ENCODE peak calls at places on chromosome 14, in ten cellular contexts. E is activated T-helper 9 cell treated with anti-CD3 and anti-CD28 coated beads, Interleukin-2, amount 50 U/mL, for 16 hours; Z is fibroblast of the conjunctiva; V is NCI-H2171 treated with DMSO at 0.1 percent for 48 hours; K is COR-L47; Y is midbrain; L is RPMI7951; T is fibroblast of pulmonary artery; N is CD4-positive, alpha-beta T cell; O is M059J. G is an unnamed sample.

GRCh38 chr14:80390911-80391310 is 179.6 kb upstream of the DIO2 start:
- DNase-seq in E (no peak), Z (peak), V (no peak), K (no peak), Y (no peak), L (peak), T (peak), N (no peak), O (peak), G (no peak)

GRCh38 chr14:79781882-79782281 is 429.4 kb downstream of the DIO2 start:
- DNase-seq in E (no peak), Z (no peak), V (no peak), K (no peak), Y (no peak), L (no peak), T (peak), N (no peak), O (peak), G (no peak)

GRCh38 chr14:33068626-33069025 is 129.9 kb downstream of the NPAS3 start:
- DNase-seq in E (no peak), Z (no peak), V (no peak), K (no peak), Y (no peak), L (peak), T (no peak), N (no peak), O (peak), G (no peak)

GRCh38 chr14:72594099-72594901 is 299.6 kb downstream of the DPF3 start:
- DNase-seq in E (no peak), Z (no peak), V (no peak), K (no peak), Y (no peak), L (no peak), T (no peak), N (peak), O (no peak), G (peak)

GRCh38 chr14:89393346-89393745 is 23.7 kb downstream of the FOXN3 start:
- DNase-seq in E (no peak), Z (no peak), V (peak), K (no peak), Y (no peak), L (no peak), T (no peak), N (no peak), O (no peak), G (no peak)

GRCh38 chr14:64465208-64465821 is at the start of gene AKAP5:
- DNase-seq in E (peak), Z (no peak), V (peak), K (peak), Y (peak), L (peak), T (no peak), N (peak), O (peak), G (peak)

GRCh38 chr14:103875010-103875409 is 27.6 kb upstream of the PPP1R13B start:
- DNase-seq in E (no peak), Z (no peak), V (no peak), K (no peak), Y (no peak), L (no peak), T (no peak), N (no peak), O (no peak), G (no peak)

GRCh38 chr14:51860164-51860835 is at the start of gene GNG2:
- DNase-seq in E (peak), Z (peak), V (peak), K (peak), Y (peak), L (peak), T (peak), N (peak), O (peak), G (peak)

GRCh38 chr14:40252817-40253447 is 820.7 kb upstream of the FBXO33 start:
- DNase-seq in E (no peak), Z (no peak), V (peak), K (peak), Y (no peak), L (no peak), T (no peak), N (no peak), O (no peak), G (no peak)

GRCh38 chr14:99663716-99664635 is 19.0 kb downstream of the HHIPL1 start:
- DNase-seq in E (no peak), Z (no peak), V (no peak), K (peak), Y (no peak), L (no peak), T (no peak), N (no peak), O (no peak), G (no peak)

GRCh38 chr14:24250354-24250753 is 7.9 kb upstream of the TINF2 start:
- DNase-seq in E (no peak), Z (no peak), V (no peak), K (no peak), Y (no peak), L (no peak), T (no peak), N (no peak), O (no peak), G (no peak)

GRCh38 chr14:23520899-23521521 is 30.6 kb downstream of the ZFHX2 start:
- DNase-seq in E (no peak), Z (no peak), V (no peak), K (no peak), Y (peak), L (no peak), T (no peak), N (no peak), O (no peak), G (no peak)

GRCh38 chr14:77376380-77376770 is 519 bp downstream of the TMED8 start:
- DNase-seq in E (no peak), Z (no peak), V (peak), K (peak), Y (no peak), L (no peak), T (no peak), N (peak), O (peak), G (peak)

GRCh38 chr14:103372552-103373304 is 12.5 kb upstream of the MARK3 start:
- DNase-seq in E (no peak), Z (peak), V (no peak), K (no peak), Y (no peak), L (peak), T (peak), N (no peak), O (peak), G (no peak)

GRCh38 chr14:50040401-50040775 is 76.0 kb downstream of the VCPKMT start:
- DNase-seq in E (no peak), Z (no peak), V (no peak), K (no peak), Y (no peak), L (peak), T (peak), N (peak), O (peak), G (peak)

GRCh38 chr14:27145170-27145569 is 547.3 kb upstream of the NOVA1 start:
- DNase-seq in E (no peak), Z (no peak), V (no peak), K (no peak), Y (no peak), L (no peak), T (no peak), N (no peak), O (no peak), G (no peak)

GRCh38 chr14:85533821-85534271 is 3.9 kb downstream of the FLRT2 start:
- DNase-seq in E (no peak), Z (no peak), V (peak), K (peak), Y (peak), L (no peak), T (peak), N (no peak), O (no peak), G (no peak)

GRCh38 chr14:75279153-75279738 is 618 bp downstream of the FOS start:
- DNase-seq in E (no peak), Z (no peak), V (peak), K (peak), Y (peak), L (peak), T (peak), N (peak), O (peak), G (no peak)

GRCh38 chr14:96978525-96979272 is 181.5 kb downstream of the VRK1 start:
- DNase-seq in E (no peak), Z (no peak), V (no peak), K (no peak), Y (no peak), L (no peak), T (no peak), N (no peak), O (no peak), G (no peak)

GRCh38 chr14:73804636-73805035 is 47.0 kb upstream of the PTGR2 start:
- DNase-seq in E (no peak), Z (no peak), V (no peak), K (no peak), Y (no peak), L (no peak), T (no peak), N (no peak), O (no peak), G (no peak)

GRCh38 chr14:95059126-95059525 is 98.2 kb downstream of the DICER1 start:
- DNase-seq in E (no peak), Z (no peak), V (peak), K (no peak), Y (no peak), L (no peak), T (no peak), N (no peak), O (no peak), G (no peak)

GRCh38 chr14:69573841-69574265 is 818 bp downstream of the CCDC177 start:
- DNase-seq in E (no peak), Z (no peak), V (peak), K (peak), Y (no peak), L (no peak), T (no peak), N (no peak), O (no peak), G (no peak)

GRCh38 chr14:105526781-105527380 is 498 bp downstream of the TMEM121 start:
- DNase-seq in E (no peak), Z (no peak), V (peak), K (no peak), Y (no peak), L (no peak), T (no peak), N (no peak), O (no peak), G (no peak)

GRCh38 chr14:104794099-104794498 is 1.4 kb downstream of the AKT1 start:
- DNase-seq in E (peak), Z (peak), V (no peak), K (no peak), Y (no peak), L (peak), T (peak), N (no peak), O (no peak), G (no peak)

GRCh38 chr14:59688224-59689170 is 111.9 kb upstream of the CCDC175 start:
- DNase-seq in E (no peak), Z (peak), V (peak), K (peak), Y (peak), L (peak), T (peak), N (no peak), O (peak), G (no peak)

GRCh38 chr14:74546416-74546815 is 52.9 kb downstream of the ISCA2 start:
- DNase-seq in E (no peak), Z (no peak), V (no peak), K (no peak), Y (no peak), L (no peak), T (no peak), N (no peak), O (no peak), G (no peak)

GRCh38 chr14:56741325-56741724 is 69.0 kb downstream of the OTX2 start:
- DNase-seq in E (no peak), Z (no peak), V (no peak), K (no peak), Y (no peak), L (no peak), T (no peak), N (no peak), O (no peak), G (no peak)

GRCh38 chr14:68851078-68851477 is 58.2 kb upstream of the ZFP36L1 start:
- DNase-seq in E (no peak), Z (no peak), V (no peak), K (no peak), Y (no peak), L (no peak), T (no peak), N (no peak), O (no peak), G (no peak)

GRCh38 chr14:90757452-90757851 is 58.8 kb downstream of the TTC7B start:
- DNase-seq in E (no peak), Z (no peak), V (no peak), K (no peak), Y (peak), L (no peak), T (no peak), N (no peak), O (no peak), G (no peak)

GRCh38 chr14:100537701-100538565 is 49.3 kb downstream of the BEGAIN start:
- DNase-seq in E (no peak), Z (no peak), V (no peak), K (no peak), Y (peak), L (peak), T (no peak), N (no peak), O (no peak), G (no peak)

GRCh38 chr14:101289230-101289690 is 272.0 kb upstream of the DIO3 start:
- DNase-seq in E (no peak), Z (no peak), V (no peak), K (no peak), Y (no peak), L (no peak), T (no peak), N (no peak), O (no peak), G (no peak)

GRCh38 chr14:42855159-42855558 is 1248.5 kb downstream of the LRFN5 start:
- DNase-seq in E (no peak), Z (no peak), V (no peak), K (no peak), Y (no peak), L (no peak), T (peak), N (no peak), O (no peak), G (no peak)

GRCh38 chr14:31162910-31163649 is 44.5 kb downstream of the HECTD1 start:
- DNase-seq in E (no peak), Z (no peak), V (no peak), K (no peak), Y (no peak), L (no peak), T (no peak), N (no peak), O (no peak), G (no peak)